ENCODE peak calls at places on chromosomes 1 and 21, in ten cellular contexts. One of them, this sample, is unnamed.
A peak's percentile ranks its signal among the peaks of the same experiment; 100 is the strongest.

GRCh38 chr1:22537441-22538139 is 25.7 kb upstream of the EPHA8 start:
- DNase-seq in tibial artery: no peak
- DNase-seq in fibroblast of mammary gland: no peak
- DNase-seq in A549: no peak
- DNase-seq in brain microvascular endothelial cell: no peak
- DNase-seq in psoas muscle: peak; percentile 32
- DNase-seq in uterus: no peak
- DNase-seq in heart right ventricle: no peak
- DNase-seq in heart left ventricle: no peak
- DNase-seq in astrocyte of the spinal cord: no peak
- DNase-seq in this sample: no peak

GRCh38 chr1:56709269-56709880 is 64.3 kb downstream of the PRKAA2 start:
- DNase-seq in tibial artery: no peak
- DNase-seq in fibroblast of mammary gland: peak; percentile 72
- DNase-seq in A549: peak; percentile 19
- DNase-seq in brain microvascular endothelial cell: peak; percentile 39
- DNase-seq in psoas muscle: no peak
- DNase-seq in uterus: peak; percentile 13
- DNase-seq in heart right ventricle: no peak
- DNase-seq in heart left ventricle: no peak
- DNase-seq in astrocyte of the spinal cord: peak; percentile 70
- DNase-seq in this sample: peak; percentile 80

GRCh38 chr1:223700942-223701637 is 11.2 kb upstream of the CAPN2 start:
- DNase-seq in tibial artery: peak; percentile 51
- DNase-seq in fibroblast of mammary gland: peak; percentile 96
- DNase-seq in A549: peak; percentile 90
- DNase-seq in brain microvascular endothelial cell: peak; percentile 96
- DNase-seq in psoas muscle: no peak
- DNase-seq in uterus: peak; percentile 60
- DNase-seq in heart right ventricle: no peak
- DNase-seq in heart left ventricle: peak; percentile 56
- DNase-seq in astrocyte of the spinal cord: peak; percentile 98
- DNase-seq in this sample: peak; percentile 92

GRCh38 chr21:43766734-43767497 is 9.2 kb downstream of the CSTB start:
- DNase-seq in tibial artery: no peak
- DNase-seq in fibroblast of mammary gland: no peak
- DNase-seq in A549: no peak
- DNase-seq in brain microvascular endothelial cell: no peak
- DNase-seq in psoas muscle: no peak
- DNase-seq in uterus: no peak
- DNase-seq in heart right ventricle: no peak
- DNase-seq in heart left ventricle: no peak
- DNase-seq in astrocyte of the spinal cord: no peak
- DNase-seq in this sample: no peak

GRCh38 chr1:145994391-145995120 is 1.8 kb downstream of the TXNIP start:
- DNase-seq in tibial artery: peak; percentile 15
- DNase-seq in fibroblast of mammary gland: peak; percentile 52
- DNase-seq in A549: no peak
- DNase-seq in brain microvascular endothelial cell: no peak
- DNase-seq in psoas muscle: peak; percentile 68
- DNase-seq in uterus: peak; percentile 39
- DNase-seq in heart right ventricle: no peak
- DNase-seq in heart left ventricle: peak; percentile 49
- DNase-seq in astrocyte of the spinal cord: no peak
- DNase-seq in this sample: no peak

GRCh38 chr1:81998165-81998564 is 197.4 kb downstream of the ADGRL2 start:
- DNase-seq in tibial artery: no peak
- DNase-seq in fibroblast of mammary gland: peak; percentile 4
- DNase-seq in A549: no peak
- DNase-seq in brain microvascular endothelial cell: peak; percentile 9
- DNase-seq in psoas muscle: no peak
- DNase-seq in uterus: no peak
- DNase-seq in heart right ventricle: peak; percentile 6
- DNase-seq in heart left ventricle: no peak
- DNase-seq in astrocyte of the spinal cord: peak; percentile 2
- DNase-seq in this sample: peak; percentile 13

GRCh38 chr1:942864-943533 is 16.1 kb downstream of the NOC2L start:
- DNase-seq in tibial artery: no peak
- DNase-seq in fibroblast of mammary gland: peak; percentile 64
- DNase-seq in A549: peak; percentile 58
- DNase-seq in brain microvascular endothelial cell: peak; percentile 56
- DNase-seq in psoas muscle: no peak
- DNase-seq in uterus: peak; percentile 77
- DNase-seq in heart right ventricle: peak; percentile 56
- DNase-seq in heart left ventricle: peak; percentile 69
- DNase-seq in astrocyte of the spinal cord: peak; percentile 79
- DNase-seq in this sample: no peak

GRCh38 chr1:66553846-66554245 is 19.9 kb downstream of the SGIP1 start:
- DNase-seq in tibial artery: no peak
- DNase-seq in fibroblast of mammary gland: peak; percentile 84
- DNase-seq in A549: no peak
- DNase-seq in brain microvascular endothelial cell: no peak
- DNase-seq in psoas muscle: no peak
- DNase-seq in uterus: no peak
- DNase-seq in heart right ventricle: no peak
- DNase-seq in heart left ventricle: no peak
- DNase-seq in astrocyte of the spinal cord: peak; percentile 39
- DNase-seq in this sample: no peak

GRCh38 chr1:205812271-205812877 is 624 bp downstream of the SLC41A1 start:
- DNase-seq in tibial artery: peak; percentile 38
- DNase-seq in fibroblast of mammary gland: peak; percentile 14
- DNase-seq in A549: peak; percentile 40
- DNase-seq in brain microvascular endothelial cell: no peak
- DNase-seq in psoas muscle: no peak
- DNase-seq in uterus: peak; percentile 39
- DNase-seq in heart right ventricle: peak; percentile 36
- DNase-seq in heart left ventricle: no peak
- DNase-seq in astrocyte of the spinal cord: peak; percentile 22
- DNase-seq in this sample: peak; percentile 31

GRCh38 chr1:205812878-205813754 is at the start of gene SLC41A1:
- DNase-seq in tibial artery: peak; percentile 96
- DNase-seq in fibroblast of mammary gland: peak; percentile 82
- DNase-seq in A549: peak; percentile 95
- DNase-seq in brain microvascular endothelial cell: peak; percentile 87
- DNase-seq in psoas muscle: peak; percentile 96
- DNase-seq in uterus: peak; percentile 95
- DNase-seq in heart right ventricle: peak; percentile 94
- DNase-seq in heart left ventricle: peak; percentile 96
- DNase-seq in astrocyte of the spinal cord: peak; percentile 92
- DNase-seq in this sample: peak; percentile 95

GRCh38 chr1:205810448-205811157 is 2.4 kb downstream of the SLC41A1 start:
- DNase-seq in tibial artery: no peak
- DNase-seq in fibroblast of mammary gland: no peak
- DNase-seq in A549: peak; percentile 49
- DNase-seq in brain microvascular endothelial cell: peak; percentile 33
- DNase-seq in psoas muscle: no peak
- DNase-seq in uterus: no peak
- DNase-seq in heart right ventricle: no peak
- DNase-seq in heart left ventricle: no peak
- DNase-seq in astrocyte of the spinal cord: peak; percentile 22
- DNase-seq in this sample: peak; percentile 43

GRCh38 chr1:205809942-205810345 is 3.1 kb downstream of the SLC41A1 start:
- DNase-seq in tibial artery: no peak
- DNase-seq in fibroblast of mammary gland: no peak
- DNase-seq in A549: no peak
- DNase-seq in brain microvascular endothelial cell: no peak
- DNase-seq in psoas muscle: peak; percentile 53
- DNase-seq in uterus: no peak
- DNase-seq in heart right ventricle: no peak
- DNase-seq in heart left ventricle: peak; percentile 88
- DNase-seq in astrocyte of the spinal cord: no peak
- DNase-seq in this sample: no peak

DNA sequence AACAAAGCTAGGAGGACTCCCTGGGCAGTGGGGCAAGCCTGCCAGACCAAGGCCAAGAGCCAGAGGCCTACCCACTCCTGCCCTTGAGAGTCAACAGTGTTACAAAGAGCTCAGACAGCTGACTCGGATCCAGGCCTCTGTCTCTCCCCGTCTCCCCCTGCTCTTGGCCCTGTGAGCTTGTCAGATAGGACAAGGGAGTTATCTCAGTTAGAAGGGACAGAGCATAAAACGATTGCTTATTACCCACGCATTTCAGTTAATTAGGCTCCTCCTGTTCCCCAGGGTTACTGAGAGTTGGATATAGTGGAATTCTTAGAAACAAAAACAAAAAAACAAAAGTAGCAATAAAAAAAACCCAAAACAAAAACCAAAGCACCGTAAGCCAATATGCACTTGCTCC is 1.3 kb downstream of the SLC41A1 start:
- DNase-seq in tibial artery: no peak
- DNase-seq in fibroblast of mammary gland: no peak
- DNase-seq in A549: no peak
- DNase-seq in brain microvascular endothelial cell: peak; percentile 5
- DNase-seq in psoas muscle: peak; percentile 77
- DNase-seq in uterus: no peak
- DNase-seq in heart right ventricle: peak; percentile 73
- DNase-seq in heart left ventricle: peak; percentile 86
- DNase-seq in astrocyte of the spinal cord: no peak
- DNase-seq in this sample: no peak
- H3K4me3 ChIP-seq in tibial artery: peak overlapping the region; percentile 93
- H3K4me3 ChIP-seq in fibroblast of mammary gland: peak overlapping the region; percentile 78
- H3K4me3 ChIP-seq in A549: no peak overlapping the region
- H3K4me3 ChIP-seq in brain microvascular endothelial cell: no peak overlapping the region
- H3K4me3 ChIP-seq in psoas muscle: peak overlapping the region; percentile 94
- H3K4me3 ChIP-seq in uterus: peak overlapping the region; percentile 96
- H3K4me3 ChIP-seq in heart right ventricle: peak overlapping the region; percentile 65
- H3K4me3 ChIP-seq in heart left ventricle: peak overlapping the region; percentile 74
- H3K4me3 ChIP-seq in astrocyte of the spinal cord: peak overlapping the region; percentile 72
- H3K4me3 ChIP-seq in this sample: peak overlapping the region; percentile 18

DNA sequence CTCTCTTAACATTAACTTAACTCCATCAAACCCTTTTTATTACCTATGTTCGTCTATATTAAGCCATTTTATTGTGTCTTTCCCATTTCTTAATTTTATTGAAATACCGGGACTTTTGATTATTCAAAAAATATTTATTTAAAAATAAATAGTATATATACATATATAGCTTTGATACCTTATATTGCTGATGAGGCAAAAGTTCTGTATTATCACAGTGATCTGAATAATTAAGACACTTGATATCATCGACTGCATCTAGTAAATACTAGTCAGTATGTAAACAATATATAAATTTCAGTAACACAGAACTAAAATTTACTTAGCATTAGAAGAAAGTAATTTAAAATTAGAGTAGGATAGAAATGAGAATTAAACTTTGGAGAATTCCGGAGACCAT is 22.0 kb downstream of the TTLL7 start:
- DNase-seq in tibial artery: no peak
- DNase-seq in fibroblast of mammary gland: no peak
- DNase-seq in A549: no peak
- DNase-seq in brain microvascular endothelial cell: no peak
- DNase-seq in psoas muscle: no peak
- DNase-seq in uterus: no peak
- DNase-seq in heart right ventricle: no peak
- DNase-seq in heart left ventricle: no peak
- DNase-seq in astrocyte of the spinal cord: no peak
- DNase-seq in this sample: no peak
- TF ChIP-seq CTCF in tibial artery: no peak
- TF ChIP-seq CTCF in fibroblast of mammary gland: no peak
- TF ChIP-seq CTCF in A549: no peak
- TF ChIP-seq CTCF in brain microvascular endothelial cell: no peak
- TF ChIP-seq CTCF in psoas muscle: no peak
- TF ChIP-seq CTCF in uterus: no peak
- TF ChIP-seq CTCF in heart right ventricle: no peak
- TF ChIP-seq CTCF in heart left ventricle: no peak
- TF ChIP-seq CTCF in astrocyte of the spinal cord: no peak
- TF ChIP-seq CTCF in this sample: no peak

GRCh38 chr1:160064746-160065145 is 5.2 kb downstream of the KCNJ10 start:
- DNase-seq in tibial artery: no peak
- DNase-seq in fibroblast of mammary gland: no peak
- DNase-seq in A549: no peak
- DNase-seq in brain microvascular endothelial cell: no peak
- DNase-seq in psoas muscle: no peak
- DNase-seq in uterus: no peak
- DNase-seq in heart right ventricle: no peak
- DNase-seq in heart left ventricle: no peak
- DNase-seq in astrocyte of the spinal cord: no peak
- DNase-seq in this sample: no peak
- H3K4me3 ChIP-seq in tibial artery: no peak overlapping the region
- H3K4me3 ChIP-seq in fibroblast of mammary gland: no peak overlapping the region
- H3K4me3 ChIP-seq in A549: no peak overlapping the region
- H3K4me3 ChIP-seq in brain microvascular endothelial cell: no peak overlapping the region
- H3K4me3 ChIP-seq in psoas muscle: no peak overlapping the region
- H3K4me3 ChIP-seq in uterus: no peak overlapping the region
- H3K4me3 ChIP-seq in heart right ventricle: no peak overlapping the region
- H3K4me3 ChIP-seq in heart left ventricle: no peak overlapping the region
- H3K4me3 ChIP-seq in astrocyte of the spinal cord: no peak overlapping the region
- H3K4me3 ChIP-seq in this sample: no peak overlapping the region

GRCh38 chr1:12542596-12543592 is 75.1 kb downstream of the DHRS3 start:
- DNase-seq in tibial artery: no peak
- DNase-seq in fibroblast of mammary gland: no peak
- DNase-seq in A549: no peak
- DNase-seq in brain microvascular endothelial cell: no peak
- DNase-seq in psoas muscle: no peak
- DNase-seq in uterus: no peak
- DNase-seq in heart right ventricle: no peak
- DNase-seq in heart left ventricle: no peak
- DNase-seq in astrocyte of the spinal cord: no peak
- DNase-seq in this sample: no peak

GRCh38 chr1:12542138-12542465 is 75.9 kb downstream of the DHRS3 start:
- DNase-seq in tibial artery: no peak
- DNase-seq in fibroblast of mammary gland: no peak
- DNase-seq in A549: no peak
- DNase-seq in brain microvascular endothelial cell: no peak
- DNase-seq in psoas muscle: peak; percentile 40
- DNase-seq in uterus: no peak
- DNase-seq in heart right ventricle: no peak
- DNase-seq in heart left ventricle: no peak
- DNase-seq in astrocyte of the spinal cord: no peak
- DNase-seq in this sample: no peak

GRCh38 chr1:12540580-12541273 is 77.3 kb downstream of the DHRS3 start:
- DNase-seq in tibial artery: peak; percentile 20
- DNase-seq in fibroblast of mammary gland: no peak
- DNase-seq in A549: no peak
- DNase-seq in brain microvascular endothelial cell: no peak
- DNase-seq in psoas muscle: no peak
- DNase-seq in uterus: no peak
- DNase-seq in heart right ventricle: no peak
- DNase-seq in heart left ventricle: no peak
- DNase-seq in astrocyte of the spinal cord: no peak
- DNase-seq in this sample: no peak

GRCh38 chr1:12539705-12540579 is 78.1 kb downstream of the DHRS3 start:
- DNase-seq in tibial artery: peak; percentile 93
- DNase-seq in fibroblast of mammary gland: peak; percentile 94
- DNase-seq in A549: no peak
- DNase-seq in brain microvascular endothelial cell: peak; percentile 99
- DNase-seq in psoas muscle: peak; percentile 92
- DNase-seq in uterus: peak; percentile 87
- DNase-seq in heart right ventricle: peak; percentile 58
- DNase-seq in heart left ventricle: peak; percentile 78
- DNase-seq in astrocyte of the spinal cord: peak; percentile 97
- DNase-seq in this sample: peak; percentile 96

DNA sequence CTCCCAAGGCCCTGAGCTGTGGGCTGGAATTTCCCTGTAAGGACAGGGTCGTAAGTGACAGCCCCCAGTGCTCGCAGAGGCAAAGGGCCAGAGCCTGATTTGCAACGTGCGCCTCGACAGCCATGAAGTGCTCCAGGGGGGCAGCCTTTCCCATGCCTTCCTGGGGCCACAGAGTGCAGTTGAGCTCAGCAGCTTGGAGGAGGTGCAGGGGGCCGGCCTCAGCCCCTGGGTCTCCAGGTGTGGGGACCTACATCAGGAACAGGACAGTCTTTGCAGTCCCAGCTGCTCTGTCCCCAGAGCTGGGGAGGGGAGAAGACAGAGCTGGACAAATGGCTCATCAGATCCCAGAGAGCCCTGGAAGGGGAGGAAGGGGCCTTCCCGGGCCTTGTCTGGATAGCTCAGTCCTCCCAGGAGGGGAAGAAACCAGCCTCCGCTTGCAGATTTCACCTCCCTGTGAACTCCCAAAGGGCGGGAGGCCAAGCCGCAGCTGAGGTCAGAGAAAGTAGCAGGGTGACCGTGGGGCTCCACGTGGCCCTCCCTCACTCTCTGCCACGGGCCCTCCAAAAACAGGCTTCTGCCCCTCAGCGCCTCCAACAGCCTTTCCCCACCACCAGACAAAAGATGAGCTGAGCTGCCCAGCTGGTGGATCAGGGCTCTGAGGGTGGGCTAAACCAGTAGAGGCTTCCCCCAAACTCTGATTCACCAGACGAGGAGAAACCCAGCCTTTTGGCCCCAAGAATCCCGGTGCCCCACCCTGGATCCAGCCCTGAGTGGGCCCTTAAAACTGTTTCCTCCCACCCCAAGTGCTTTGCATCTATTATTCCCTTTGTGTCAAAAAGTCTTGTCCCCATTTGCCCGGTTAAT is 76.5 kb downstream of the DHRS3 start:
- DNase-seq in tibial artery: peak; percentile 68
- DNase-seq in fibroblast of mammary gland: peak; percentile 65
- DNase-seq in A549: no peak
- DNase-seq in brain microvascular endothelial cell: peak; percentile 98
- DNase-seq in psoas muscle: peak; percentile 81
- DNase-seq in uterus: peak; percentile 54
- DNase-seq in heart right ventricle: peak; percentile 64
- DNase-seq in heart left ventricle: peak; percentile 71
- DNase-seq in astrocyte of the spinal cord: peak; percentile 79
- DNase-seq in this sample: peak; percentile 76
- TF ChIP-seq CTCF in tibial artery: no peak
- TF ChIP-seq CTCF in fibroblast of mammary gland: no peak
- TF ChIP-seq CTCF in A549: no peak
- TF ChIP-seq CTCF in brain microvascular endothelial cell: no peak
- TF ChIP-seq CTCF in psoas muscle: no peak
- TF ChIP-seq CTCF in uterus: no peak
- TF ChIP-seq CTCF in heart right ventricle: no peak
- TF ChIP-seq CTCF in heart left ventricle: no peak
- TF ChIP-seq CTCF in astrocyte of the spinal cord: no peak
- TF ChIP-seq CTCF in this sample: no peak

This sample was measured in cardiac fibroblast.